ENCODE peak calls at places on chromosome 20, in seven cellular contexts. M, D, T, K, V, U and R are unnamed samples.

GRCh38 chr20:23132930-23133559 is 46.9 kb upstream of the CD93 start:
- DNase-seq in M (no peak), D (no peak), T (no peak), K (no peak), V (no peak), U (no peak), R (no peak)

GRCh38 chr20:13396036-13396435 is 175.0 kb downstream of the ISM1 start:
- DNase-seq in M (no peak), D (no peak), T (no peak), K (peak), V (peak), U (peak), R (no peak)

GRCh38 chr20:24779166-24779565 is 169.9 kb upstream of the CST7 start:
- DNase-seq in M (no peak), D (no peak), T (no peak), K (no peak), V (no peak), U (no peak), R (no peak)

GRCh38 chr20:8043687-8044278 is 24.2 kb upstream of the TMX4 start:
- DNase-seq in M (no peak), D (no peak), T (peak), K (no peak), V (peak), U (peak), R (peak)

GRCh38 chr20:3686867-3687321 is 5.1 kb upstream of the ADAM33 start:
- DNase-seq in M (no peak), D (peak), T (peak), K (peak), V (peak), U (peak), R (peak)

GRCh38 chr20:32343438-32343837 is 14.7 kb upstream of the ASXL1 start:
- DNase-seq in M (no peak), D (no peak), T (no peak), K (no peak), V (peak), U (peak), R (no peak)

GRCh38 chr20:25290646-25291431 is 43.0 kb downstream of the PYGB start:
- DNase-seq in M (no peak), D (no peak), T (no peak), K (no peak), V (no peak), U (no peak), R (no peak)

GRCh38 chr20:6768228-6769185 is 1.0 kb downstream of the BMP2 start:
- DNase-seq in M (no peak), D (peak), T (peak), K (no peak), V (no peak), U (no peak), R (no peak)

GRCh38 chr20:36548704-36549627 is 7.6 kb downstream of the MYL9 start:
- DNase-seq in M (no peak), D (no peak), T (no peak), K (no peak), V (no peak), U (no peak), R (no peak)

DNA sequence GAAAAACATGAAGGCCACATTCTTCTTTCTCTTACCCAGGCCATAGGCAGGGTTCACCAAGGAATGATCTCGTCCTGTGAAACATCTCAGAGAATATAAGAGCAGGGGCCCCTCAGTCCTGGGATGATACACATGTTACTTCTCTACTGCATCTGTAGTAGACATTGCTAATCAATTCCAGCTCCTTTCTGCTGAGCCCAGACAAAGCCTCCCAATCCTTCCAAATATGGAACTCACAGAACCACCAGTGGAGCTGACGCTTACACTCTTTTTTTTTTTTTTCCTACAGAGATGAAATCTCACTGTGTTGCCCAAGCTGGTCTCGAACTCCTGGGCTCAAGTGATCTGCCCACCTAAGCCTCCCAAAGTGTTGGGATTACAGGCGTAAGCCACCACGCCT is 9.1 kb downstream of the SNTA1 start:
- DNase-seq in M (no peak), D (no peak), T (no peak), K (no peak), V (no peak), U (peak), R (no peak)
- TF ChIP-seq CTCF in M (no peak), D (no peak), T (no peak), K (no peak), V (no peak), U (no peak), R (no peak)

GRCh38 chr20:45098096-45098773 is 2.7 kb downstream of the KCNS1 start:
- DNase-seq in M (no peak), D (peak), T (no peak), K (no peak), V (no peak), U (peak), R (no peak)
- H3K4me3 ChIP-seq in M (peak), D (peak), T (peak), K (peak), V (no peak), U (no peak), R (no peak)

DNA sequence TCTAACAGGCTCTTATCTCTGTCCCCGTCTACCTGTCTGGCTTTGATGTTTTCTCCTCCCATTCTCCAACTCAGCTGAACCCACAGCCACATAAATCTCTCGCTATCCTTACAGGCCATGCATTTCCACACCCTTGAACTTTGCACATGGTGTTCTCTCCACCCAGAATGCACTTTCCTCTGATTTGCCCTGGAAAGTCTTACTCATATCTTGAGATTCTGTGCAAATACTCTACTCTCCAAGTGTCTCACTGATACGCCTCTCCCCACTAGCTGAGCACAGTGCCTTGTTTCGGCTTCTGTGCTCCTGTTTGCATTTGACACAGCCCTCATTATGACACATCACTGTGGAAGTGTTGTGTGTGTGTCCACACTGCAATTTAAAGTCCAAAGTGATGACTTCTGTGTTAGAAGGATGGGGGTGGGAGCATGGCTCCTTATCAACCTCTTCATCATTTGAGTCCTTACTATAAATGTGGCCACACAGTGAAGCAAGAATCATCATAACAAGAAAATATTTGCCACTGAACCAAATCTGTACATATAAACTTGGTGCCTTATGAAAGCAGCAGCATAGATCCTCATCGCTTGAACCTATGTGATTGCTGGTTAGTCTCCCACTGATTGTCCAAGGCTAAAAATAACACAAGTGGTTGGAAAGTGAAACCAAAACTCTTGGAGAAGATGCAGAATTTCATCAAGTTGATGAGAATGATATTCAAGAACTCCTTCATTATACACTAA is 5.5 kb upstream of the PRELID3B start:
- DNase-seq in M (no peak), D (no peak), T (no peak), K (no peak), V (no peak), U (peak), R (no peak)
- TF ChIP-seq CTCF in M (no peak), D (no peak), T (no peak), K (no peak), V (no peak), U (no peak), R (no peak)

GRCh38 chr20:16143596-16143995 is 429.7 kb downstream of the KIF16B start:
- DNase-seq in M (no peak), D (no peak), T (no peak), K (no peak), V (no peak), U (no peak), R (no peak)

GRCh38 chr20:16147221-16147620 is 426.0 kb downstream of the KIF16B start:
- DNase-seq in M (no peak), D (no peak), T (no peak), K (no peak), V (no peak), U (no peak), R (no peak)

GRCh38 chr20:16145919-16146318 is 427.3 kb downstream of the KIF16B start:
- DNase-seq in M (no peak), D (no peak), T (no peak), K (no peak), V (no peak), U (no peak), R (no peak)

DNA sequence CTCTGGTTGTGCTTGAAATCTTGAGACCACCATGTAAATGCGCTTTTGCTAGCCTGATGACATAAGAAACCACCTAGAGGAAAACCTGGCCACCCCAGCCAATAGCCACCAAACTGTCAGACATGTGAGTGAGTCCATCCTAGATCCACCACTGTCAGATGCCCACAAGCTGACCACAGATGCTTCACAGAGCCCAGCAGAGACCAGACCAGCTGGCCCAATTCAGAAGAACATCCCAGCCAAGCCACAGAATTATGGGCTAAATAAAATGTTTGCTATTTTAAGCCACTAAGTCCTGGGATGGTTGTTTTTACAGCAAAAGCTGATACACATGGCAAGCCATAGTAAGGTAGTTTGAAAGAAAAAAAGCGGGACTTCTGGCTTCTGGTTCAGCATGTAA is 425.3 kb downstream of the KIF16B start:
- DNase-seq in M (no peak), D (no peak), T (no peak), K (no peak), V (no peak), U (no peak), R (no peak)
- H3K4me3 ChIP-seq in M (no peak), D (no peak), T (no peak), K (no peak), V (no peak), U (no peak), R (no peak)

GRCh38 chr20:55417797-55418196 is 587.5 kb downstream of the CBLN4 start:
- DNase-seq in M (no peak), D (no peak), T (no peak), K (no peak), V (no peak), U (no peak), R (no peak)

GRCh38 chr20:55415567-55416142 is 589.7 kb downstream of the CBLN4 start:
- DNase-seq in M (no peak), D (no peak), T (no peak), K (no peak), V (no peak), U (peak), R (peak)
- TF ChIP-seq CTCF in M (no peak), D (no peak), T (no peak), K (no peak), V (no peak), U (peak), R (peak)

DNA sequence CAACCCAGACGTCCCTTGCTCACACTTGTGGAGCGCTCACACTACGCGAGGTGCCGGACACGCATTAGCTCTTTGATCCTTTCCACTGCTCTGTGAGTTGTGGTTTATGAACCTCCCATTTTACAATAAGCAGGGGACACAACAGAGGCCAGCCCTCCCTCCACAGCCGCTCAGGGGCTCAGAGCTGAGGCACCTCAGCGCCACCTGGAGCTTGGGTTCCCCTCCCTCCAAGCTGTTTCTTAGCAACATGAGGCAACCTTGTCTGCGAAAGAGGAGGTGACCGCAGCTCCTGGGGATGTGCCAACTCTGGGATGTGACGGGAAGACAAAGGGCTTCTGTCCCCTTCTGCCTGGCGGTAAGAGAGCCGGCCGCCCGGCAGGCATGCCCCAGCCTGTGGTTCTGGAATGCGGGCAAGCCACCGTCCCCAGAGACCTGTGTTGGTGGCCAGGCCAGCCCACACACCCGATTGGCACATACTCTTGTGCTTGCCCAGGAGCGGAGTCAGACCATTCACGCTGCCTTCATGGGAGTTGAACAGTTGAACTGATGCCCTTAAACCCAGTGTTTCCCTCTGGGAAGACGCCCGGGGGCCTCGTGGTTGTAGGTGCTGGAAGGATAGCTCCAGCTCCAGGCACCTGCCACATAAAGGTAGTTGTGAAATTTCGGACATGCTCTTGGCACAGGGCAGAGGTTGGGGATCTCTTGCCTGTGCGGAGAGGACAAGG is 44.5 kb downstream of the RBM38 start:
- DNase-seq in M (peak), D (peak), T (peak), K (no peak), V (no peak), U (peak), R (no peak)
- H3K4me3 ChIP-seq in M (no peak), D (no peak), T (no peak), K (no peak), V (no peak), U (no peak), R (no peak)

DNA sequence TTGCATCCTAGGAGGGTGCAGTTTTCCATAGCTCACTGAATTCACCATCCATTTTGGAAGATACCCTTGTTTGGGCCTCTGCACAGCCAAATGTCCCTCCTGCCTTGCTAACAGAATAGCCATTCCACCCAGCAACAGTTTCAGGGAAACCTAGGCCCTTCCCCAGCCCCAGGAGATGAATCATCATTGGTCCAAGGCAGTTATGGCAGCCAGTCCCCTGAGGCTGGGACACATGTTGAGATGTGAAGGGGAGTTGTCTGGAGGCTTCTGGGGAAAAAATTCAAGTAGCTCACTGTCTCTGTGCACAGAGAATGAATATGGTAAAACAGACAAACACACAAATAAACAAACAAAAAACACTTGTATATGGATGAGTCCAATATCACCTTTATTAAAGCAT is 17.4 kb upstream of the SIRPB2 start:
- DNase-seq in M (no peak), D (no peak), T (no peak), K (no peak), V (no peak), U (no peak), R (no peak)
- TF ChIP-seq CTCF in M (no peak), D (no peak), T (no peak), K (no peak), V (no peak), U (no peak), R (no peak)

GRCh38 chr20:435558-435957 is 26.8 kb downstream of the TBC1D20 start:
- DNase-seq in M (no peak), D (no peak), T (no peak), K (no peak), V (no peak), U (no peak), R (no peak)

GRCh38 chr20:438581-439469 is 23.5 kb downstream of the TBC1D20 start:
- DNase-seq in M (peak), D (peak), T (no peak), K (no peak), V (no peak), U (no peak), R (no peak)

GRCh38 chr20:436476-436875 is 25.9 kb downstream of the TBC1D20 start:
- DNase-seq in M (no peak), D (no peak), T (no peak), K (no peak), V (no peak), U (no peak), R (no peak)

GRCh38 chr20:440148-440547 is 22.2 kb downstream of the TBC1D20 start:
- DNase-seq in M (no peak), D (no peak), T (no peak), K (no peak), V (no peak), U (no peak), R (no peak)

GRCh38 chr20:437787-438486 is 24.4 kb downstream of the TBC1D20 start:
- DNase-seq in M (no peak), D (no peak), T (no peak), K (no peak), V (no peak), U (no peak), R (no peak)
- H3K4me3 ChIP-seq in M (peak), D (no peak), T (no peak), K (no peak), V (no peak), U (no peak), R (no peak)